ENCODE peak calls at places on chromosome 5, in four cellular contexts. I, V, J and Q are unnamed samples.
A peak's percentile ranks its signal among the peaks of the same experiment; 100 is the strongest.

GRCh38 chr5:175471628-175472027 is 6.7 kb upstream of the SFXN1 start:
- DNase-seq in I (no peak), V (no peak), J (peak; percentile 4), Q (no peak)

GRCh38 chr5:76765249-76765648 is 49.3 kb downstream of the F2R start:
- DNase-seq in I (no peak), V (no peak), J (no peak), Q (no peak)

GRCh38 chr5:128271859-128272446 is 188.4 kb downstream of the SLC12A2 start:
- DNase-seq in I (no peak), V (peak; percentile 69), J (peak; percentile 96), Q (no peak)

GRCh38 chr5:81826128-81826527 is 75.2 kb upstream of the SSBP2 start:
- DNase-seq in I (no peak), V (no peak), J (no peak), Q (no peak)

GRCh38 chr5:158695595-158696330 is 404.0 kb downstream of the EBF1 start:
- DNase-seq in I (peak; percentile 26), V (peak; percentile 17), J (peak; percentile 88), Q (peak; percentile 96)

GRCh38 chr5:1032011-1032410 is 23.4 kb downstream of the NKD2 start:
- DNase-seq in I (no peak), V (no peak), J (no peak), Q (no peak)

GRCh38 chr5:172194985-172195774 is 1.2 kb downstream of the EFCAB9 start:
- DNase-seq in I (no peak), V (no peak), J (no peak), Q (no peak)

GRCh38 chr5:132268698-132269551 is 11.4 kb downstream of the PDLIM4 start:
- DNase-seq in I (no peak), V (peak; percentile 25), J (peak; percentile 62), Q (no peak)

GRCh38 chr5:131461742-131462141 is 173.3 kb downstream of the RAPGEF6 start:
- DNase-seq in I (no peak), V (no peak), J (no peak), Q (no peak)

GRCh38 chr5:14744296-14745187 is 80.0 kb downstream of the OTULIN start:
- DNase-seq in I (no peak), V (no peak), J (no peak), Q (no peak)

GRCh38 chr5:3218916-3219650 is 376.5 kb upstream of the IRX1 start:
- DNase-seq in I (no peak), V (no peak), J (no peak), Q (no peak)

GRCh38 chr5:132013711-132014110 is 2.3 kb upstream of the ACSL6 start:
- DNase-seq in I (no peak), V (peak; percentile 40), J (no peak), Q (no peak)

GRCh38 chr5:89128930-89129625 is 246.1 kb upstream of the MEF2C start:
- DNase-seq in I (no peak), V (no peak), J (no peak), Q (no peak)

GRCh38 chr5:160802567-160802966 is 49.4 kb downstream of the ATP10B start:
- DNase-seq in I (no peak), V (no peak), J (peak; percentile 25), Q (no peak)

GRCh38 chr5:140341591-140341990 is 4.8 kb downstream of the HBEGF start:
- DNase-seq in I (no peak), V (peak; percentile 37), J (no peak), Q (no peak)
- H3K4me1 ChIP-seq in I (peaks cover 22% of the 10 kb centered on the region), V (peaks cover 76% of the 10 kb centered on the region), J (peaks cover 8% of the 10 kb centered on the region), Q (peaks cover 18% of the 10 kb centered on the region)

GRCh38 chr5:138093036-138093435 is 9.2 kb downstream of the WNT8A start:
- DNase-seq in I (no peak), V (no peak), J (no peak), Q (no peak)
- H3K4me3 ChIP-seq in I (no peak overlapping the region), V (no peak overlapping the region), J (no peak overlapping the region), Q (no peak overlapping the region)

GRCh38 chr5:168365581-168366081 is 74.2 kb downstream of the WWC1 start:
- DNase-seq in I (no peak), V (peak; percentile 85), J (peak; percentile 92), Q (no peak)
- H3K4me1 ChIP-seq in I (no peaks in the 10 kb centered on the region), V (peaks cover 37% of the 10 kb centered on the region), J (peaks cover 37% of the 10 kb centered on the region), Q (no peaks in the 10 kb centered on the region)

DNA sequence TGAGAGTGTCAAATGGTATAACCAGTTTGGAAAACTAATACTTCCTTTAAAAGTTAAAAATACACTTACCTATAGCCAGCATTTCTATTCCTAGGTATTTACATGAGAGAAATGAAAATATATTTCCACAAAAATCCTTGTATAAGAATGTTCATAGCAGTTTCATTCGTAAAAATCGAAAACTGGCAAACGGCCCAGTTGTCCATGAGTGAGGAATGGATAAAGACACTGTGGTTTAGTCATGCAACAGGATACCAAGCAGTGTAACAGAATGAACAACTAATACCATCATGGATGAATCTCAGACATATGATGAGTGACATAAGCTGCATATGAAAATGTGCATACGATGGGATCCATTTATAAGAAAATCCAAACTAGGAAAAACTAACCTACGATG is 136.7 kb downstream of the MACROH2A1 start:
- DNase-seq in I (no peak), V (no peak), J (no peak), Q (no peak)
- H3K4me3 ChIP-seq in I (no peak overlapping the region), V (no peak overlapping the region), J (no peak overlapping the region), Q (no peak overlapping the region)

DNA sequence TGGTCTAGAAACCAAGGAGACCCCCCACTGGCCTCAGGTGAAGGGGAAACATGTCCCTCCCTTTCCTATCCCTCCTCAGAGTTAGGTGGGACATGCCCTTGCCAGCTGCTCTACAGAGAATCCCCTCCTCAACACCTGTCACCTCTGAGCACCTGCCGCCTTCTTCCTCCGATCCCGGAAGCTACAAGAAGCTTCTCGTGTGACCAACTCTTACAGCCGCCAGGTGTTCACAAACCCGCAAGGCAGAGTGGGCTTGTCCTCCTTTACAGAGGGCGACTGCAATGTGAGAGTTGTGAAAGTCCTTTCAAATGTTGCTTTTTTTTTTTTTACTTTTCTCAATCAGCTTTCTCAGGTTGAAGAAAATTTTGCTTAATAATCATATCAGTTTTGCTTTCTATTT is 3.7 kb upstream of the ICE1 start:
- DNase-seq in I (no peak), V (no peak), J (no peak), Q (no peak)
- H3K4me1 ChIP-seq in I (peaks cover 16% of the 10 kb centered on the region), V (peaks cover 18% of the 10 kb centered on the region), J (peaks cover 2% of the 10 kb centered on the region), Q (peaks cover 15% of the 10 kb centered on the region)